ENCODE peak calls at places on chromosomes 6 and 20, in six cellular contexts. Q is HT1080, E is activated gamma-delta T cell treated with Interleukin-2 at 50 U/mL for 16 hours, R is HFFc6, M is fibroblast of gingiva, B is choroid plexus epithelial cell. U is an unnamed sample.

GRCh38 chr6:56752009-56752408 is 109.3 kb upstream of the DST start:
- DNase-seq in Q (peak), E (no peak), R (peak), M (no peak), B (peak), U (no peak)

GRCh38 chr6:81876977-81877376 is 124.5 kb upstream of the TENT5A start:
- DNase-seq in Q (peak), E (no peak), R (no peak), M (no peak), B (no peak), U (no peak)

GRCh38 chr20:41654884-41655283 is 36.7 kb upstream of the CHD6 start:
- DNase-seq in Q (no peak), E (no peak), R (no peak), M (no peak), B (peak), U (no peak)

GRCh38 chr6:88730602-88731001 is 232.8 kb downstream of the RNGTT start:
- DNase-seq in Q (peak), E (no peak), R (peak), M (no peak), B (peak), U (no peak)

GRCh38 chr6:14758421-14759043 is 487.3 kb upstream of the JARID2 start:
- DNase-seq in Q (no peak), E (no peak), R (no peak), M (no peak), B (no peak), U (no peak)

GRCh38 chr6:7172605-7173185 is 64.9 kb downstream of the RREB1 start:
- DNase-seq in Q (peak), E (no peak), R (peak), M (peak), B (no peak), U (no peak)

GRCh38 chr6:139423970-139424667 is 49.7 kb upstream of the CITED2 start:
- DNase-seq in Q (no peak), E (no peak), R (no peak), M (no peak), B (no peak), U (no peak)

GRCh38 chr6:47306887-47307286 is 2.8 kb downstream of the TNFRSF21 start:
- DNase-seq in Q (peak), E (no peak), R (no peak), M (no peak), B (no peak), U (no peak)

GRCh38 chr6:24492475-24492874 is 2.3 kb upstream of the ALDH5A1 start:
- DNase-seq in Q (no peak), E (no peak), R (peak), M (no peak), B (peak), U (no peak)

GRCh38 chr20:25066386-25066785 is 8.4 kb upstream of the ACSS1 start:
- DNase-seq in Q (no peak), E (no peak), R (no peak), M (no peak), B (no peak), U (no peak)

GRCh38 chr6:157089258-157089657 is 234.1 kb downstream of the TMEM242 start:
- DNase-seq in Q (peak), E (no peak), R (peak), M (peak), B (peak), U (no peak)

GRCh38 chr20:41078329-41078728 is 49.7 kb downstream of the TOP1 start:
- DNase-seq in Q (peak), E (no peak), R (peak), M (peak), B (peak), U (no peak)

GRCh38 chr6:84967389-84967788 is 203.0 kb upstream of the TBX18 start:
- DNase-seq in Q (peak), E (no peak), R (peak), M (peak), B (peak), U (peak)